ENCODE peak calls at places on chromosomes 3 and 15, in eight cellular contexts. J is NT2/D1, H is MM.1S, S is cerebellar cortex, Y is cardiac muscle cell, F is hypothalamus, X is AG10803, W is RWPE1. L is an unnamed sample.

GRCh38 chr3:39250116-39250747 is 29.6 kb downstream of the CX3CR1 start:
- DNase-seq in X (peak; percentile 51), F (no peak), Y (no peak), S (no peak), H (no peak), W (no peak), J (no peak), L (no peak)

GRCh38 chr15:61820951-61821350 is 239.3 kb downstream of the VPS13C start:
- DNase-seq in H (no peak), X (no peak), S (no peak), F (no peak), Y (no peak), W (no peak), J (no peak), L (no peak)

GRCh38 chr15:72398189-72398588 is at the start of gene TMEM202:
- DNase-seq in Y (no peak), H (no peak), F (no peak), W (no peak), S (no peak), X (no peak), J (no peak), L (no peak)

GRCh38 chr3:49649576-49649975 is 24.6 kb upstream of the APEH start:
- DNase-seq in S (no peak), W (no peak), F (no peak), Y (no peak), X (no peak), J (no peak), H (no peak), L (no peak)

GRCh38 chr3:190051643-190052042 is 69.1 kb downstream of the P3H2 start:
- DNase-seq in X (no peak), Y (no peak), J (no peak), F (no peak), S (no peak), W (no peak), H (no peak), L (no peak)

GRCh38 chr3:186281172-186281571 is 80.9 kb downstream of the DGKG start:
- DNase-seq in W (no peak), Y (peak; percentile 62), H (no peak), F (no peak), X (peak; percentile 74), S (no peak), J (no peak), L (no peak)

GRCh38 chr3:62376906-62377865 is 3.8 kb upstream of the FEZF2 start:
- DNase-seq in Y (no peak), J (no peak), X (no peak), W (no peak), H (no peak), S (no peak), F (no peak), L (no peak)

GRCh38 chr3:89171681-89172080 is 64.3 kb downstream of the EPHA3 start:
- DNase-seq in Y (peak; percentile 4), F (no peak), W (no peak), X (no peak), H (no peak), J (no peak), S (no peak), L (no peak)

GRCh38 chr3:175422744-175423143 is 563.6 kb downstream of the NAALADL2 start:
- DNase-seq in J (no peak), W (no peak), X (no peak), Y (no peak), S (no peak), H (no peak), F (no peak), L (no peak)

GRCh38 chr3:42790714-42791229 is 13.5 kb downstream of the HIGD1A start:
- DNase-seq in S (no peak), Y (no peak), J (no peak), X (no peak), H (no peak), F (no peak), W (no peak), L (no peak)

GRCh38 chr3:142053835-142054234 is 95.5 kb downstream of the TFDP2 start:
- DNase-seq in X (no peak), F (no peak), S (no peak), Y (no peak), H (no peak), J (no peak), W (no peak), L (no peak)

GRCh38 chr3:31196881-31197364 is 302.5 kb upstream of the GADL1 start:
- DNase-seq in F (no peak), X (peak; percentile 99), H (no peak), S (peak; percentile 18), Y (peak; percentile 73), J (peak; percentile 18), W (peak; percentile 40), L (peak; percentile 25)

GRCh38 chr3:122021811-122022401 is at the start of gene ILDR1:
- DNase-seq in Y (no peak), S (no peak), W (peak; percentile 63), X (no peak), H (peak; percentile 80), F (no peak), J (no peak), L (no peak)

GRCh38 chr3:53074761-53075742 is 29.2 kb upstream of the SFMBT1 start:
- DNase-seq in W (no peak), H (no peak), S (no peak), F (no peak), X (no peak), Y (no peak), J (no peak), L (no peak)

GRCh38 chr15:88894348-88894818 is 961 bp downstream of the HAPLN3 start:
- DNase-seq in W (peak; percentile 54), H (peak; percentile 80), S (peak; percentile 59), X (no peak), F (no peak), Y (peak; percentile 58), J (peak; percentile 82), L (peak; percentile 14)

GRCh38 chr3:182766108-182766507 is 27.2 kb upstream of the ATP11B start:
- DNase-seq in J (no peak), S (no peak), F (no peak), X (no peak), H (no peak), Y (no peak), W (no peak), L (no peak)

GRCh38 chr3:50297896-50298725 is 1.1 kb downstream of the HYAL3 start:
- DNase-seq in S (peak; percentile 46), W (no peak), Y (no peak), F (no peak), X (no peak), J (no peak), H (no peak), L (no peak)

GRCh38 chr3:45407634-45408033 is 19.3 kb downstream of the LARS2 start:
- DNase-seq in W (no peak), S (no peak), F (no peak), H (no peak), Y (no peak), J (no peak), X (no peak), L (no peak)

GRCh38 chr15:94576889-94577533 is 345.6 kb downstream of the MCTP2 start:
- DNase-seq in H (peak; percentile 51), Y (peak; percentile 20), S (no peak), J (peak; percentile 54), F (no peak), X (peak; percentile 0), W (peak; percentile 52), L (no peak)

GRCh38 chr15:22845289-22845900 is 6.9 kb downstream of the NIPA2 start:
- DNase-seq in W (no peak), H (no peak), F (no peak), Y (no peak), X (peak; percentile 25), J (peak; percentile 20), S (no peak), L (no peak)

GRCh38 chr3:49007771-49008528 is 759 bp downstream of the WDR6 start:
- DNase-seq in H (peak; percentile 87), F (peak; percentile 25), J (peak; percentile 75), S (peak; percentile 77), W (peak; percentile 83), X (peak; percentile 91), Y (peak; percentile 92), L (peak; percentile 87)

L was measured in cerebellum.